ENCODE peak calls at places on chromosome X, in four cellular contexts. One of them, this sample, is unnamed.

GRCh38 chrX:100829730-100830129 is 9.5 kb downstream of the CSTF2 start:
- DNase-seq in SK-N-SH: no peak
- DNase-seq in lung: no peak
- DNase-seq in GM12864: no peak
- DNase-seq in this sample: peak; percentile 14

GRCh38 chrX:68420559-68420958 is 12.7 kb downstream of the OPHN1 start:
- DNase-seq in SK-N-SH: no peak
- DNase-seq in lung: no peak
- DNase-seq in GM12864: no peak
- DNase-seq in this sample: peak; percentile 51

GRCh38 chrX:74534569-74535038 is 79.8 kb downstream of the RLIM start:
- DNase-seq in SK-N-SH: no peak
- DNase-seq in lung: no peak
- DNase-seq in GM12864: no peak
- DNase-seq in this sample: no peak

GRCh38 chrX:123731987-123732678 is 719 bp downstream of the THOC2 start:
- DNase-seq in SK-N-SH: peak; percentile 44
- DNase-seq in lung: peak; percentile 28
- DNase-seq in GM12864: no peak
- DNase-seq in this sample: peak; percentile 34

GRCh38 chrX:13212191-13212651 is 107.6 kb downstream of the ATXN3L start:
- DNase-seq in SK-N-SH: no peak
- DNase-seq in lung: no peak
- DNase-seq in GM12864: no peak
- DNase-seq in this sample: peak; percentile 34

GRCh38 chrX:37371578-37371981 is 22.4 kb downstream of the PRRG1 start:
- DNase-seq in SK-N-SH: no peak
- DNase-seq in lung: no peak
- DNase-seq in GM12864: no peak
- DNase-seq in this sample: no peak

GRCh38 chrX:105698386-105698785 is 124.0 kb upstream of the NRK start:
- DNase-seq in SK-N-SH: no peak
- DNase-seq in lung: no peak
- DNase-seq in GM12864: no peak
- DNase-seq in this sample: peak; percentile 6

GRCh38 chrX:68090266-68090665 is 343.0 kb downstream of the OPHN1 start:
- DNase-seq in SK-N-SH: no peak
- DNase-seq in lung: no peak
- DNase-seq in GM12864: no peak
- DNase-seq in this sample: no peak

GRCh38 chrX:154351183-154352011 is 23.0 kb downstream of the FLNA start:
- DNase-seq in SK-N-SH: no peak
- DNase-seq in lung: no peak
- DNase-seq in GM12864: no peak
- DNase-seq in this sample: peak; percentile 2
- H3K4me3 ChIP-seq in SK-N-SH: no peak overlapping the region
- H3K4me3 ChIP-seq in lung: no peak overlapping the region
- H3K4me3 ChIP-seq in GM12864: no peak overlapping the region
- H3K4me3 ChIP-seq in this sample: no peak overlapping the region

GRCh38 chrX:39438603-39439602 is 637.6 kb downstream of the MID1IP1 start:
- DNase-seq in SK-N-SH: no peak
- DNase-seq in lung: no peak
- DNase-seq in GM12864: no peak
- DNase-seq in this sample: no peak
- TF ChIP-seq CTCF in SK-N-SH: peak; percentile 9
- TF ChIP-seq CTCF in lung: no peak
- TF ChIP-seq CTCF in GM12864: no peak
- TF ChIP-seq CTCF in this sample: no peak

DNA sequence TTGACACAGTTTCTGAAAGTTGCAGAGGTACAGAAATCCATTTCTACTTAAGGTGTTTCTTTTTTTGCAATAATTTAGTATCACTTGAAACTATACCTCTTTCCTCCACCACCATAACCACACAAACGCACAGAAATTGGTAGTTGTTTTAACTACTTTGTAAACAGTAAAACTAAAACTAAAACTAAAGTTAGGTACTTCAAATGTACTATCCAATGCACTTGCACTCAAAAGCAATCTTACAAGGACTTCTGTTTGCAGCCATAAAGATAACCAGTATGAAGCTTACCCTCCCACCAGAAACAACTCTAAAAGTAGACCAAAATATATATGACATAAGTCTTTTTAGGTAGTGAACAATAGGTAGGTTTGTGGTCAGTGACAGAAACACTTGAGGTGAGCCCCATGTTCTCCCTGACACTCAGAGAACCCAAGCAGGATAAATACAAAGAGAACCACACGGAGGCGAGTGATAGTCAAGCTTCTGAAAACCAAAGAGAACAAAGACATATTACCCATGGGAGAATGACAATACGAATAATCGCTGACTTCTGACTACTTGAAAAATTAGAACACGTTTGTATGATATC is 72.2 kb upstream of the VBP1 start:
- DNase-seq in SK-N-SH: no peak
- DNase-seq in lung: no peak
- DNase-seq in GM12864: no peak
- DNase-seq in this sample: no peak
- H3K4me3 ChIP-seq in SK-N-SH: no peak overlapping the region
- H3K4me3 ChIP-seq in lung: no peak overlapping the region
- H3K4me3 ChIP-seq in GM12864: no peak overlapping the region
- H3K4me3 ChIP-seq in this sample: no peak overlapping the region

DNA sequence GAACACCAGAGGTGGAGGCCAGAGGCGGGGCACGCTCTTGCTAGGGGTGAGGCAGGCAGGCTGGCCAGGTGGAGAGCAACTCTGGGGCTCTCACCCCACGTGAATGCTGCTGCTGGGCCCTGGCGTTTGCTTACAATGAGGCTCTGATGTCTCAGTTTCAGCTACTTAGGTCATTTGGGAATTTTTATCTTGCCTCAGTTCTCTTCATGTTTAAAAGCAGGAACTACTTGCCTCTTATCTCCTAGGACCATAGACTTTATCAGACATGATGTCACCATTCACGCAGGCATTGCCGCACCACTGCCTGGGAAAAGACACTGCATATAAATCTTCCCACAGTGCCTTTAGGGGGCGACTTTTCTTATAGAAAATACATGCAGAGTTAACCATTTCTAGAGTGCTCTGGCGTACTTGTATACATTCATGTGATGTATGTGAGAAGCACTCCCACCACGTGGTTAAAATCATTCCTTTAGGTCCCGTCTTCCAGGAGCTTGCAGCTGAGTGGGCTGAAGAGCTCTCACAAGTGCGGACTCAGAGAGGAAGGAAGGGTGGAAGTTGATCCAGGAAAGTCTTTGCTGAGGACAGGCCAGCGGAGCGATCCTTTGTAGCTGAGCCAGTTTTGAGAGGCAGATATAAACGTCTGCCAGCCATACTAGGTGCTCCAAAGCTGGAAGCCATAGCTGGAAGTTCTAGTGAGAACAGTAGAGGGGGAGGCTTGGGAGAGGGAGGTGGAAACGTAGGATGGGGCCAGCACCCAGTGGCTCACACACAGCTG is 84.3 kb upstream of the CLDN34 start:
- DNase-seq in SK-N-SH: no peak
- DNase-seq in lung: peak; percentile 34
- DNase-seq in GM12864: no peak
- DNase-seq in this sample: peak; percentile 32
- TF ChIP-seq CTCF in SK-N-SH: no peak
- TF ChIP-seq CTCF in lung: no peak
- TF ChIP-seq CTCF in GM12864: no peak
- TF ChIP-seq CTCF in this sample: peak; percentile 9

GRCh38 chrX:131745942-131746489 is 202.1 kb downstream of the OR13H1 start:
- DNase-seq in SK-N-SH: no peak
- DNase-seq in lung: no peak
- DNase-seq in GM12864: no peak
- DNase-seq in this sample: no peak
- H3K4me3 ChIP-seq in SK-N-SH: peak overlapping the region; percentile 52
- H3K4me3 ChIP-seq in lung: no peak overlapping the region
- H3K4me3 ChIP-seq in GM12864: no peak overlapping the region
- H3K4me3 ChIP-seq in this sample: no peak overlapping the region

GRCh38 chrX:41005445-41005992 is 79.7 kb upstream of the USP9X start:
- DNase-seq in SK-N-SH: no peak
- DNase-seq in lung: no peak
- DNase-seq in GM12864: no peak
- DNase-seq in this sample: no peak

GRCh38 chrX:41002021-41002420 is 83.2 kb upstream of the USP9X start:
- DNase-seq in SK-N-SH: no peak
- DNase-seq in lung: no peak
- DNase-seq in GM12864: no peak
- DNase-seq in this sample: no peak

GRCh38 chrX:41003501-41004286 is 81.6 kb upstream of the USP9X start:
- DNase-seq in SK-N-SH: no peak
- DNase-seq in lung: no peak
- DNase-seq in GM12864: no peak
- DNase-seq in this sample: no peak

GRCh38 chrX:40998123-40998522 is 87.1 kb upstream of the USP9X start:
- DNase-seq in SK-N-SH: no peak
- DNase-seq in lung: no peak
- DNase-seq in GM12864: no peak
- DNase-seq in this sample: no peak

DNA sequence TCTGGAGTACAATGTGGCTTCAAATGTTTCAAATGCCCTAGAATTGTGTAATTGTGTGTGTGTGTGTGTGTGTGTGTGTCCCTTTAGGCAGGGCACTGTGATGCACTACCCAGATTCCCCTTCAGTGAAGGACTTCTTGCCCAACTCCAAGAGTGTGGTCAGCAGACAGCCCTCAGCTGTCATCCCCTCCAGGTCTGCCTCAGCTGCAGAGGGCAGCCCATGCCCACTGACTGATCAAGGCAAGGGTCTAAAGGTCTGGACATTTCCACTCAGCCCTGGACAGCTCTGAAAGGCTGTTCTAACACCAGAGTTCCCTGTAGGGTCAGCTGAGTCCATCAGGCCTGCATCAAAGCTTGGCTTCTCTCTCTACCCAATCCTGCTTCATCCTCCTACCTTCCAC is 83.9 kb upstream of the USP9X start:
- DNase-seq in SK-N-SH: no peak
- DNase-seq in lung: no peak
- DNase-seq in GM12864: no peak
- DNase-seq in this sample: no peak
- TF ChIP-seq CTCF in SK-N-SH: no peak
- TF ChIP-seq CTCF in lung: no peak
- TF ChIP-seq CTCF in GM12864: no peak
- TF ChIP-seq CTCF in this sample: no peak

DNA sequence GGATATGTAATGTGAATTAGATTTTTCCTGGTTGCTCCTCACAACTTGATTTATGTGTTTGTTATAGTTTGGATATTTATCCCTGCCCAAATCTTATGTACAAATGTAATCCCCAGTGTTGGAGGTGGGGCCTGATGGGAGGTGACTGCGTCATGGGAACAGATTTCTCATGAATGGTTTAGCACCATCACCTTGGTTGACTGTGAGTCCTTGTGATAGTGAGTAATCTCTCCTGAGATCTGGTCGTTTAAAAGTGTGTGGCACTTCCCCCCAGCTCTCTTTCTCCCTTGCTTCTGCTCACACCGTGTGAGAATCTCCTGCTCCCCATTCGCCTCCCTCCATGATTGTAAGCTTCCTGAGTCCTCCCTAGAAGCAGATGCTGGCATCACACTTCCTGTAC is 2.2 kb downstream of the MID2 start:
- DNase-seq in SK-N-SH: no peak
- DNase-seq in lung: no peak
- DNase-seq in GM12864: no peak
- DNase-seq in this sample: no peak
- H3K4me3 ChIP-seq in SK-N-SH: no peak overlapping the region
- H3K4me3 ChIP-seq in lung: no peak overlapping the region
- H3K4me3 ChIP-seq in GM12864: no peak overlapping the region
- H3K4me3 ChIP-seq in this sample: no peak overlapping the region

DNA sequence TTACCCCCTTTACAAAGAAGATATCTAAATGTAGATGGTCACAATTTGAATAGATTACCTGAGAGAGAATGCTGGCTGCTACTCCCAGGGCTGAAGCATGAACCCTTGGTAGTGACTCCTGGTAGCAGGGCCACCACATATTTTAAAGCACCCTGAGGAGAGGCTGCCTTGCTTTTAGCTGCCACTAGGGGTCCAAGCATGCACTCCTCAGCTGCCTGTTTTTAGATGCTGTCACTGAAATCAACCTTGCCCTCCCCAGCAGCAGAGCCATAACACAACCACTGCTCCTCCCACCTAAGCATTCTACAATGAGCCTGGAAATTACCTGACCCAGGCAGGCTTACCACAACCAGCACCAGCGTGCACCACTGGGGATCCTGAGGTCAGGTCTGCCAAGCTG is 850.9 kb downstream of the FAM133A start:
- DNase-seq in SK-N-SH: peak; percentile 7
- DNase-seq in lung: no peak
- DNase-seq in GM12864: no peak
- DNase-seq in this sample: no peak
- TF ChIP-seq CTCF in SK-N-SH: peak; percentile 37
- TF ChIP-seq CTCF in lung: no peak
- TF ChIP-seq CTCF in GM12864: peak; percentile 26
- TF ChIP-seq CTCF in this sample: no peak